ENCODE peak calls at places on chromosomes 11 and 22, in eight cellular contexts. M is ELF-1; N is EL; P is foreskin melanocyte; C is activated effector memory CD4-positive, alpha-beta T cell treated with anti-CD3 and anti-CD28 coated beads, Interleukin-2, amount 50 U/mL, for 16 hours; H is GM12865; W is astrocyte of the spinal cord; K is NCI-H69. Y is an unnamed sample.

GRCh38 chr11:123434262-123434661 is 4.2 kb downstream of the GRAMD1B start:
- DNase-seq in M (peak; percentile 53), N (peak; percentile 46), P (no peak), C (no peak), H (peak; percentile 62), W (peak; percentile 17), K (peak; percentile 74), Y (no peak)

GRCh38 chr11:116065986-116066385 is 561.8 kb upstream of the CADM1 start:
- DNase-seq in M (no peak), N (no peak), P (no peak), C (no peak), H (peak; percentile 61), W (no peak), K (no peak), Y (peak; percentile 80)

GRCh38 chr11:37657645-37658044 is 1059.6 kb upstream of the RAG2 start:
- DNase-seq in M (no peak), N (peak; percentile 22), P (no peak), C (no peak), H (no peak), W (peak; percentile 55), K (peak; percentile 26), Y (no peak)

GRCh38 chr11:114564836-114565235 is 5.2 kb upstream of the NXPE1 start:
- DNase-seq in M (no peak), N (no peak), P (no peak), C (no peak), H (no peak), W (no peak), K (no peak), Y (no peak)

GRCh38 chr11:114307524-114308203 is 11.5 kb downstream of the NNMT start:
- DNase-seq in M (no peak), N (peak; percentile 93), P (no peak), C (no peak), H (no peak), W (peak; percentile 66), K (no peak), Y (no peak)

GRCh38 chr22:48651036-48651890 is 1176.4 kb downstream of the BRD1 start:
- DNase-seq in M (no peak), N (no peak), P (no peak), C (no peak), H (no peak), W (no peak), K (peak; percentile 28), Y (no peak)

GRCh38 chr11:71548716-71549151 is 514 bp downstream of the KRTAP5-9 start:
- DNase-seq in M (no peak), N (no peak), P (no peak), C (no peak), H (peak; percentile 22), W (no peak), K (no peak), Y (peak; percentile 70)

GRCh38 chr22:24089951-24090350 is 78.8 kb downstream of the CABIN1 start:
- DNase-seq in M (no peak), N (no peak), P (no peak), C (no peak), H (no peak), W (no peak), K (no peak), Y (no peak)

GRCh38 chr22:34966980-34967379 is 99.0 kb upstream of the ISX start:
- DNase-seq in M (peak; percentile 78), N (peak; percentile 84), P (no peak), C (no peak), H (no peak), W (no peak), K (peak; percentile 12), Y (no peak)

GRCh38 chr11:43547411-43547718 is 133.2 kb upstream of the HSD17B12 start:
- DNase-seq in M (no peak), N (no peak), P (no peak), C (no peak), H (no peak), W (no peak), K (peak; percentile 40), Y (no peak)

GRCh38 chr11:17531071-17531817 is 13.0 kb downstream of the USH1C start:
- DNase-seq in M (no peak), N (no peak), P (no peak), C (no peak), H (no peak), W (peak; percentile 5), K (peak; percentile 86), Y (no peak)

GRCh38 chr11:89181111-89181510 is 3.4 kb downstream of the TYR start:
- DNase-seq in M (no peak), N (no peak), P (no peak), C (no peak), H (no peak), W (no peak), K (no peak), Y (no peak)

GRCh38 chr11:109377039-109377742 is 44.8 kb upstream of the C11orf87 start:
- DNase-seq in M (no peak), N (no peak), P (no peak), C (no peak), H (no peak), W (no peak), K (no peak), Y (no peak)

GRCh38 chr11:6320411-6321207 is at the start of gene CAVIN3:
- DNase-seq in M (peak; percentile 92), N (peak; percentile 91), P (peak; percentile 95), C (peak; percentile 86), H (peak; percentile 88), W (peak; percentile 87), K (peak; percentile 79), Y (peak; percentile 66)

GRCh38 chr11:89516496-89516895 is 25.3 kb upstream of the NOX4 start:
- DNase-seq in M (no peak), N (no peak), P (no peak), C (no peak), H (no peak), W (no peak), K (no peak), Y (no peak)

GRCh38 chr11:129732926-129733325 is 82.7 kb upstream of the TMEM45B start:
- DNase-seq in M (peak; percentile 74), N (no peak), P (no peak), C (no peak), H (no peak), W (no peak), K (no peak), Y (no peak)

GRCh38 chr11:133840479-133840941 is 4.8 kb downstream of the SPATA19 start:
- DNase-seq in M (no peak), N (no peak), P (no peak), C (no peak), H (no peak), W (no peak), K (no peak), Y (no peak)